ENCODE peak calls at places on chromosomes 5 and 9, in five cellular contexts. W, V, S, O and G are unnamed samples.

GRCh38 chr5:160363122-160363521 is 7.3 kb downstream of the C1QTNF2 start:
- DNase-seq in S (no peak), O (no peak), W (no peak), V (no peak), G (peak)

GRCh38 chr5:32507738-32508434 is 63.3 kb upstream of the ZFR start:
- DNase-seq in V (peak), S (no peak), W (no peak), O (no peak), G (peak)

GRCh38 chr5:38831909-38832308 is 13.9 kb upstream of the OSMR start:
- DNase-seq in W (peak), S (no peak), O (peak), V (peak), G (peak)

GRCh38 chr5:67089200-67089725 is 107.3 kb downstream of the CD180 start:
- DNase-seq in V (peak), S (no peak), W (no peak), O (peak), G (peak)

GRCh38 chr5:160479926-160480325 is 58.3 kb downstream of the PTTG1 start:
- DNase-seq in W (no peak), S (no peak), O (no peak), V (peak), G (peak)

GRCh38 chr5:33713087-33713486 is 178.7 kb downstream of the ADAMTS12 start:
- DNase-seq in V (no peak), O (no peak), W (no peak), S (no peak), G (no peak)

GRCh38 chr5:181088289-181088688 is 42.7 kb downstream of the OR2V1 start:
- DNase-seq in S (peak), O (peak), W (peak), V (peak), G (peak)

GRCh38 chr5:320524-321232 is 836 bp upstream of the AHRR start:
- DNase-seq in W (peak), O (peak), V (no peak), S (no peak), G (no peak)

GRCh38 chr9:99299214-99300102 is 77.4 kb downstream of the SEC61B start:
- DNase-seq in O (peak), S (no peak), V (peak), W (no peak), G (peak)

GRCh38 chr5:112338681-112339337 is 80.3 kb downstream of the EPB41L4A start:
- DNase-seq in O (no peak), W (no peak), V (peak), S (no peak), G (peak)

GRCh38 chr9:76677481-76678055 is 86.7 kb upstream of the PCA3 start:
- DNase-seq in S (no peak), V (no peak), W (no peak), O (no peak), G (peak)

GRCh38 chr5:132714456-132715307 is 22.7 kb downstream of the KIF3A start:
- DNase-seq in O (no peak), S (no peak), W (peak), V (peak), G (peak)

GRCh38 chr5:5271606-5272321 is 131.6 kb downstream of the ADAMTS16 start:
- DNase-seq in O (peak), V (peak), W (no peak), S (no peak), G (peak)

GRCh38 chr9:6997330-6997729 is 239.6 kb downstream of the KDM4C start:
- DNase-seq in V (no peak), O (no peak), W (no peak), S (no peak), G (peak)

GRCh38 chr9:93911871-93912554 is 43.1 kb downstream of the BARX1 start:
- DNase-seq in O (no peak), S (no peak), W (peak), V (no peak), G (no peak)

GRCh38 chr5:90545511-90545910 is 13.1 kb upstream of the ADGRV1 start:
- DNase-seq in S (no peak), V (no peak), W (no peak), O (no peak), G (no peak)

GRCh38 chr5:122704247-122705036 is 70.4 kb upstream of the SNX2 start:
- DNase-seq in V (peak), S (peak), W (peak), O (peak), G (peak)

GRCh38 chr5:74877624-74878304 is 11.6 kb upstream of the FAM169A start:
- DNase-seq in S (no peak), O (no peak), W (no peak), V (no peak), G (no peak)

GRCh38 chr5:22471154-22471553 is 382.0 kb downstream of the CDH12 start:
- DNase-seq in S (no peak), O (no peak), W (no peak), V (peak), G (no peak)

GRCh38 chr5:149240354-149240998 is 31.2 kb upstream of the AFAP1L1 start:
- DNase-seq in V (no peak), W (no peak), S (no peak), O (no peak), G (no peak)

GRCh38 chr5:37730896-37731455 is 108.9 kb downstream of the GDNF start:
- DNase-seq in V (no peak), S (no peak), W (no peak), O (no peak), G (no peak)

GRCh38 chr5:139676951-139677367 is 28.8 kb downstream of the CXXC5 start:
- DNase-seq in S (no peak), O (peak), W (no peak), V (no peak), G (no peak)

GRCh38 chr9:26326473-26327044 is 566.0 kb downstream of the CAAP1 start:
- DNase-seq in O (peak), S (peak), W (peak), V (peak), G (peak)

GRCh38 chr9:111632695-111633388 is 1.7 kb downstream of the DNAJC25 start:
- DNase-seq in O (no peak), W (no peak), S (no peak), V (no peak), G (no peak)

GRCh38 chr9:129449066-129449465 is 171.8 kb downstream of the C9orf50 start:
- DNase-seq in S (no peak), O (no peak), V (no peak), W (no peak), G (no peak)

GRCh38 chr5:137731201-137731600 is 4.7 kb downstream of the KLHL3 start:
- DNase-seq in S (no peak), V (no peak), O (no peak), W (no peak), G (peak)

GRCh38 chr9:137028281-137029057 is 432 bp upstream of the ABCA2 start:
- DNase-seq in O (peak), S (no peak), V (peak), W (peak), G (peak)

GRCh38 chr5:74028406-74028805 is 402.4 kb downstream of the ARHGEF28 start:
- DNase-seq in V (peak), O (no peak), S (peak), W (no peak), G (no peak)

GRCh38 chr5:65808261-65808741 is 86.3 kb downstream of the NLN start:
- DNase-seq in W (no peak), O (no peak), S (no peak), V (no peak), G (peak)

GRCh38 chr9:15104826-15105420 is 194.7 kb upstream of the FREM1 start:
- DNase-seq in O (peak), S (peak), V (peak), W (peak), G (peak)

GRCh38 chr5:154356256-154356655 is 89.5 kb upstream of the SAP30L start:
- DNase-seq in O (no peak), V (peak), S (no peak), W (no peak), G (peak)

GRCh38 chr9:78369644-78370219 is 72.8 kb downstream of the PSAT1 start:
- DNase-seq in V (peak), O (peak), W (peak), S (peak), G (peak)

GRCh38 chr5:150034677-150035076 is 34.1 kb downstream of the HMGXB3 start:
- DNase-seq in V (no peak), W (no peak), O (no peak), S (no peak), G (peak)

GRCh38 chr5:16616536-16617271 is at the start of gene RETREG1:
- DNase-seq in S (peak), W (peak), O (peak), V (peak), G (peak)

GRCh38 chr9:92607773-92608172 is 62.2 kb downstream of the IPPK start:
- DNase-seq in W (no peak), O (no peak), V (no peak), S (no peak), G (peak)

GRCh38 chr9:92098638-92099037 is 16.6 kb downstream of the SPTLC1 start:
- DNase-seq in W (no peak), O (no peak), V (no peak), S (no peak), G (no peak)

GRCh38 chr5:160175438-160176218 is 53.7 kb upstream of the FABP6 start:
- DNase-seq in W (no peak), O (no peak), S (no peak), V (no peak), G (peak)

GRCh38 chr5:143552680-143553079 is 149.2 kb upstream of the NR3C1 start:
- DNase-seq in O (no peak), V (no peak), S (no peak), W (no peak), G (no peak)

GRCh38 chr5:143557061-143557818 is 153.8 kb upstream of the NR3C1 start:
- DNase-seq in W (no peak), O (no peak), V (peak), S (no peak), G (peak)

GRCh38 chr5:143551765-143552164 is 148.3 kb upstream of the NR3C1 start:
- DNase-seq in O (no peak), V (peak), W (no peak), S (no peak), G (peak)

GRCh38 chr5:143554918-143555477 is 151.5 kb upstream of the NR3C1 start:
- DNase-seq in V (no peak), W (no peak), S (no peak), O (no peak), G (peak)

GRCh38 chr5:143554194-143554717 is 150.8 kb upstream of the NR3C1 start:
- DNase-seq in V (peak), S (no peak), W (no peak), O (no peak), G (peak)
- H2AFZ ChIP-seq in V (no peak), S (no peak), W (no peak), O (no peak), G (no peak)

DNA sequence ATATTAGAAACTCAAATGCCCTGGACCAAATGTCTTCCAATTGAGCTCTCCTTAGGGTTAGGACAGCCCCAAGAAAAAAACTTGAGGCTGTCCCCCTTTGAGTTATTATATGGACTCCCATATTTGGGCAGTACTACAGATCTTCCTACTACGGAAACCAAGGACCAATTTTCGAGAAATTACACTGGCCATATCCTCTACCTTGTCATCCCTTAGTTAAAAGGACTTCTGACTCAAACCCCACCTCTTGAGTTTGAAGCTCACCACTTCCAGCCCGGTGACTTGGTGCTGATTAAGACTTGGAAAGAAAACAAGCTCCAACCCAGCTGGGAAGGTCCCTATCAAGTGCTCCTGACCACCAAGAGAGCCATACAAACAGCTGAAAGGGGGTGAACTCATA is 497.0 kb upstream of the GRAMD2B start:
- DNase-seq in W (no peak), O (no peak), S (no peak), V (no peak), G (no peak)
- TF ChIP-seq EZH2 in W (no peak), O (no peak), S (no peak), V (no peak), G (no peak)

DNA sequence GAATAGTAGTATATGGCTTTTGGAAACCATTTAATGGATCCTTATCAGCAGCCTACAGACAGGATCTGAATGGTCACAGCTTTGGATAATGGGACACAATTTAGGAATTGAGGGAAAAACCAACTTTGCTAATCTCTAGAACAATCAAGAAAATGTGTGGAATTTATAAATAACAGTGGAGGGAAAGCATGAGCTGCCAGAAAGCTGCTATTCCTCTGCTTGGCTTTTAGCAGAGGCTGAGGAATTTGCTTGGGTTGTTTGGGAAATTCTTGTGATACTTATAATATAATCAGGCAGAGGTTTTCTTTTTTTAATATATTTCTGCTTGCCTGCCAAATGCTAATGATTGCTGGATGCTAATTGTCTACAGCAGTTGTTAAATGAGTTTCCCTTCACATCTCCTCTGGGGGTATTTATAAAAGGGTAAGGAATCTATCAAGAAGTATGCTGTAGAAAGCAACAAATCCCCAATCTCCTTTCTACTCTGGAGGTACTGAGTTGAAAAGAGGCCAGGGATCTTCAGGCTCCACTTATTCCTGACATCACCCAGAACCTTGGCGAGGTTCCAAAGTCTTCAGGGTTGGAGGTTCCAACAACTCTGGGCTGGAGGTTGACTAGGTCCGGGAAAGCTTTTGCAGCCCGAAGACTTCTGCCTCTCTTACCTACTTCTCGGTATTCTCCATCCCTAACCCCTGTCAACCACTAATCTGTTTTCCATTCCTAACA is 60.3 kb upstream of the TMED7 start:
- DNase-seq in W (peak), V (no peak), O (no peak), S (no peak), G (peak)
- TF ChIP-seq EZH2phosphoT487 in W (no peak), V (no peak), O (no peak), S (no peak), G (no peak)

GRCh38 chr5:177113566-177114424 is 19.8 kb upstream of the NSD1 start:
- DNase-seq in V (peak), O (peak), W (peak), S (peak), G (peak)
- H2AFZ ChIP-seq in V (peak), O (peak), W (peak), S (no peak), G (peak)

DNA sequence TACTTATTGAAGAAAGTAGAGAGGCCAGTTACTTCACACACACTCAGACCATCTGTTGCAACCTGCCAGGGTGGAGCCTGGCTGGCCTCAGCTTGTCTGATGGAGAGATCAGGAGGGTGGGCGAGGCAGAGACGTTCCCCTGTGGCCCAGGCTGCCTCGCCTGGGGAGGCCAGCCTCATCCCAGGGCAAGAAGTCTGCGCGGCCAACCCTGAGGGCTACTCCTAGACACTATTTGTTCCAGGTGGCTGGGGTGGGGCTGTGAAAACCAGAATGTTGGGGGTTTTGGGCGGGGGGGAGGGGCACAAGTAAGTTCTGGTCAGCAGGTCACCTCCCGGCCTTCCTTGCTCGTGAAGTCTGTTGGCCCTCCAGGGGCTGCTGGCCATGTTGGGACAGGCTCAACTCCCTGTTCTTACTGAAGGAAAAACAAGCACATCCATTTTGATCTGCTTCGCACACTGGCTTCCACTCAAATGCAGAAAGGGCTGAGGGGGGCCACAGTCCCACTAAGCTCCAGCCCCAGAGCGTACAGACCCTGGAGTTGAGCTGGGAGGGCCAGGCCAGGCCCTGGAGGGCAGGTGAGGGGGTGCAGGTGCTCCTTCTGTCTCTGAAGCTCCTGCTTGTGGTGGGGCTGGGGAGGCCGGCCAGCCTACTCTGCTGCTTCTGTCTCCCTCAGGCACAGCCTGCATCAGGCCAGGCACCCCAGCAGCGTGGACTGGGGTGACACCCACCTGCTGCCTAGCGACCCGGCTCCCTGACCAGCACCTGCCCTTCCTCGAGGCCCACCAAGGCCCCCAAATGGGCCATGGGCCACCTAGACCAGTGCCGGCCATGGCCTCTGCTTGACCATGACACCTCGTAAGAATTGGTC is 46.6 kb downstream of the SECISBP2 start:
- DNase-seq in W (no peak), O (no peak), S (no peak), V (no peak), G (no peak)
- TF ChIP-seq EZH2 in W (no peak), O (no peak), S (no peak), V (no peak), G (no peak)